ENCODE peak calls at places on chromosomes 6 and 20, in eight cellular contexts. H is body of pancreas; T is neuronal stem cell; F is CD8-positive, alpha-beta T cell; K is prostate gland; R is effector memory CD4-positive, alpha-beta T cell; D is transverse colon; M is ovary. G is an unnamed sample.

GRCh38 chr6:24357336-24358218 is at the start of gene DCDC2:
- DNase-seq in H (peak; percentile 97), T (no peak), F (peak; percentile 34), K (peak; percentile 77), R (peak; percentile 34), D (peak; percentile 83), M (peak; percentile 40), G (peak; percentile 9)

GRCh38 chr6:157172088-157172768 is 151.1 kb downstream of the TMEM242 start:
- DNase-seq in H (no peak), T (no peak), F (no peak), K (no peak), R (no peak), D (no peak), M (no peak), G (no peak)

GRCh38 chr6:122423734-122424133 is 24.3 kb downstream of the HSF2 start:
- DNase-seq in H (no peak), T (no peak), F (no peak), K (no peak), R (no peak), D (no peak), M (no peak), G (no peak)

GRCh38 chr20:31831771-31832306 is 12.7 kb downstream of the MYLK2 start:
- DNase-seq in H (no peak), T (no peak), F (no peak), K (no peak), R (no peak), D (no peak), M (no peak), G (no peak)

GRCh38 chr20:14406495-14406894 is 69.1 kb upstream of the FLRT3 start:
- DNase-seq in H (no peak), T (no peak), F (no peak), K (no peak), R (no peak), D (no peak), M (no peak), G (peak; percentile 14)

GRCh38 chr6:146191166-146191565 is 162.3 kb downstream of the GRM1 start:
- DNase-seq in H (no peak), T (no peak), F (no peak), K (no peak), R (no peak), D (no peak), M (no peak), G (no peak)

GRCh38 chr6:137903274-137903932 is 36.3 kb downstream of the TNFAIP3 start:
- DNase-seq in H (no peak), T (no peak), F (no peak), K (no peak), R (no peak), D (no peak), M (no peak), G (no peak)

GRCh38 chr20:3121271-3121911 is 36.9 kb upstream of the AVP start:
- DNase-seq in H (no peak), T (no peak), F (peak; percentile 41), K (no peak), R (no peak), D (no peak), M (no peak), G (no peak)

GRCh38 chr6:154916857-154917256 is 78.3 kb upstream of the TIAM2 start:
- DNase-seq in H (no peak), T (no peak), F (no peak), K (no peak), R (no peak), D (no peak), M (no peak), G (no peak)

GRCh38 chr20:5634894-5635293 is 115.3 kb upstream of the SHLD1 start:
- DNase-seq in H (no peak), T (no peak), F (no peak), K (no peak), R (no peak), D (no peak), M (no peak), G (no peak)

GRCh38 chr20:19784511-19785172 is 26.6 kb downstream of the RIN2 start:
- DNase-seq in H (peak; percentile 71), T (peak; percentile 66), F (no peak), K (peak; percentile 79), R (peak; percentile 3), D (peak; percentile 36), M (no peak), G (peak; percentile 89)

GRCh38 chr6:110597754-110598153 is 121.3 kb upstream of the SLC22A16 start:
- DNase-seq in H (no peak), T (no peak), F (no peak), K (no peak), R (no peak), D (no peak), M (no peak), G (no peak)

GRCh38 chr6:84764332-84765049 is at the start of gene TBX18:
- DNase-seq in H (peak; percentile 71), T (peak; percentile 90), F (no peak), K (no peak), R (no peak), D (peak; percentile 80), M (peak; percentile 90), G (peak; percentile 100)

GRCh38 chr6:31441368-31442267 is 38.2 kb downstream of the MICA start:
- DNase-seq in H (peak; percentile 82), T (peak; percentile 70), F (peak; percentile 92), K (peak; percentile 72), R (peak; percentile 73), D (peak; percentile 87), M (peak; percentile 88), G (peak; percentile 72)

GRCh38 chr6:3230275-3231212 is 3.1 kb upstream of the TUBB2B start:
- DNase-seq in H (no peak), T (peak; percentile 74), F (no peak), K (no peak), R (no peak), D (no peak), M (no peak), G (no peak)

GRCh38 chr20:57579898-57580447 is 19.1 kb downstream of the PCK1 start:
- DNase-seq in H (no peak), T (no peak), F (no peak), K (no peak), R (no peak), D (no peak), M (no peak), G (no peak)

GRCh38 chr20:57947421-57948176 is 237.8 kb upstream of the PMEPA1 start:
- DNase-seq in H (no peak), T (no peak), F (no peak), K (no peak), R (no peak), D (no peak), M (no peak), G (no peak)

GRCh38 chr6:155340464-155341129 is 26.3 kb upstream of the TFB1M start:
- DNase-seq in H (no peak), T (no peak), F (no peak), K (no peak), R (no peak), D (no peak), M (no peak), G (no peak)

GRCh38 chr6:163281661-163282060 is 132.9 kb upstream of the QKI start:
- DNase-seq in H (no peak), T (no peak), F (no peak), K (no peak), R (no peak), D (no peak), M (no peak), G (no peak)

GRCh38 chr6:44268095-44268628 is 2.1 kb upstream of the TMEM151B start:
- DNase-seq in H (peak; percentile 65), T (peak; percentile 86), F (peak; percentile 67), K (peak; percentile 43), R (peak; percentile 51), D (peak; percentile 71), M (no peak), G (peak; percentile 83)

DNA sequence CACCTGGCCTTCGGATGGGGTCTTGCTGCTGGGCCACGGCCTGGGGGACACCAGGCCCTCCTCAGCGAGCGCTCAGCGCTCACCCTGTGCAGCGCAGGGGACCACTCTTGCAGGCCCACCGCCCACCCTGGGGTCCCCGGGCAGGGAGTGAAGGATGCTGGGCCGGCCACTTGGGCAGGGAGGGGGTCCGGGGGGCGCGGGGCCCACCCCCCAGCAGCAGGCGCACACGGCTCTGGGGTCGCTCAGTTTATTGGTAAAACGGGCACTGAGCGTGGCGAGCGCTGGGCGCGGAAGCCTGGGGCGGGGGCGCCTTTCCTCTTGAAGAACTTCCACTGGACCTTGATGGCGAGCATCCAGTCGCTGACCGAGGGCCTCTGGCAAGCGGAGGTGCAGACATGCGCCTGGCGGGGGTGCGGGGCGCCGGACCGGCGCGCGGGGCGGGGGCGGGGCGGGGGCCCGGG is 11.1 kb downstream of the EEF1A2 start:
- DNase-seq in H (no peak), T (no peak), F (no peak), K (no peak), R (no peak), D (no peak), M (no peak), G (no peak)
- H3K27me3 ChIP-seq in H (no peaks in the 10 kb centered on the region), T (peaks cover 40% of the 10 kb centered on the region), F (peaks cover 4% of the 10 kb centered on the region), K (peaks cover 13% of the 10 kb centered on the region), R (peaks cover 21% of the 10 kb centered on the region), D (peaks cover 73% of the 10 kb centered on the region), M (no peaks in the 10 kb centered on the region), G (no peaks in the 10 kb centered on the region)

DNA sequence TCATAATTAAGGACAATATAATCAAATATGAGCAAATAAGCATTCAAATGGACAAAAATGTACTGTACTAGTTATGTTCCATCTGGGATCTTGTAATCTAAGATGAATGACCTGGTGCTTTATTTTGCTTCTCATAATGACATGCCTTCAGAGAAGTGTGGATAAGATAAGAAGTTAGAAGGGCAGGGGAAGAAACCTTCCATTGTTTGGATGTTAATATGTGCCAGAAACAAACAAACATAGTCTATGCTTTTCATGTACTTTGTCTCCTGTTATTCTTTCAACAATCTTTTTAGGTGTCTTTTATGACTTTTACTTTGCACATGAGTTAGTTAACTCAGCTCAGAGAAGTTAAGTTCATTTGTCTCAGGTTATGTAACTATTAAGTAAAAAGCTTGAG is 511.5 kb upstream of the SOX4 start:
- DNase-seq in H (no peak), T (no peak), F (no peak), K (no peak), R (no peak), D (no peak), M (no peak), G (no peak)
- H3K4me1 ChIP-seq in H (peaks cover 8% of the 10 kb centered on the region), T (no peaks in the 10 kb centered on the region), F (no peaks in the 10 kb centered on the region), K (no peaks in the 10 kb centered on the region), R (no peaks in the 10 kb centered on the region), D (no peaks in the 10 kb centered on the region), M (peaks cover 6% of the 10 kb centered on the region), G (peaks cover 19% of the 10 kb centered on the region)

GRCh38 chr6:89357390-89357789 is 4.9 kb upstream of the UBE2J1 start:
- DNase-seq in H (no peak), T (no peak), F (no peak), K (no peak), R (no peak), D (peak; percentile 40), M (no peak), G (no peak)
- H3K4me3 ChIP-seq in H (no peak overlapping the region), T (no peak overlapping the region), F (peak overlapping the region; percentile 45), K (no peak overlapping the region), R (peak overlapping the region; percentile 39), D (no peak overlapping the region), M (peak overlapping the region; percentile 19), G (no peak overlapping the region)

DNA sequence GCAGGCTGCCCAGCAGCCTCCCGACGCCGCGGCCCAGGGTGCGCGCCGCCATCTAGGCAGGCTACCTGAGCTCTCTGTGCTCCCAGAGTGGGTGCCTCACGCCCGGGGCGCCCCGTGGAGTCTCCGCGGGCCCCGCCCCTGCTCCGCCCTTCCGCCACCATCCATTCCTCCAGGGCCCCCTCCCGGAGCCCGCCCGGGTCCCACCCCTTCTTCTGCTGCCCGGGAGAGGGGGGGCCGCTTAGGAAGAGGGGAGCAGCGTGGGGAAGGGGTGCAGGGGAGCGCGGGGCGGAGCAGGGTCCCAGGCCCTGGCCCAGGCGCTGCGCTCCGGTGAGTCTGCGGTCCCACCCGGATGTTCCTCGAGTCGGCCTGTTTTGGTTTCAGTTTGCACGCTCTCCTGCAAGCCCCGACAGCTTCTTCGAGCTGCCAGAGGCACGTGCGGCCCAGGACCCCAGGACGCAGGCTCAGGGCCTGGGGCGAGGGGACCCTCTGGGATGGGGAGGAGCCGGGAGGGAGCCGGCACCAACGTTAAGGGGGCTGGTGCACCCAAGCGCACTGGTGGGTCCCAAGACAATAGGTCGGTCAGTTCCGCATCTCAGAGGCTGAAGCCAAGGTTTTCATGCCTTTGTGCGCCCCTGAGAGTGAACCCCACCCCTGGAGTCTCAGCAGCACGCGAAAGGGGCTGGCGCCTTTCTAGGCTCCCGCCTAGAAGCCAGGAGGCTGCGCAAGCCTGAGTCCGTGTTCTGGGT is at the start of gene ACSS1:
- DNase-seq in H (peak; percentile 73), T (no peak), F (peak; percentile 74), K (peak; percentile 71), R (peak; percentile 68), D (peak; percentile 78), M (peak; percentile 76), G (peak; percentile 61)
- H3K27me3 ChIP-seq in H (no peaks in the 10 kb centered on the region), T (peaks cover 95% of the 10 kb centered on the region), F (no peaks in the 10 kb centered on the region), K (no peaks in the 10 kb centered on the region), R (no peaks in the 10 kb centered on the region), D (no peaks in the 10 kb centered on the region), M (no peaks in the 10 kb centered on the region), G (peaks cover 100% of the 10 kb centered on the region)